ENCODE peak calls at places on chromosome 4, in four cellular contexts. Q is right lobe of liver, K is adrenal gland, S is HCT116. X is an unnamed sample. For H3K27me3, the result is how much of the 10 kb centered on the place peaks cover.

GRCh38 chr4:181350578-181351420 is 892.4 kb upstream of the TENM3 start:
- DNase-seq in Q (no peak), K (no peak), S (no peak), X (no peak)

GRCh38 chr4:78293841-78294301 is 236.7 kb downstream of the FRAS1 start:
- DNase-seq in Q (no peak), K (no peak), S (no peak), X (no peak)

GRCh38 chr4:173520921-173521473 is 9.0 kb downstream of the HAND2 start:
- DNase-seq in Q (no peak), K (no peak), S (no peak), X (no peak)

GRCh38 chr4:47831026-47831689 is 6.7 kb downstream of the CORIN start:
- DNase-seq in Q (no peak), K (no peak), S (no peak), X (peak)

GRCh38 chr4:174702974-174703478 is 126.0 kb downstream of the GLRA3 start:
- DNase-seq in Q (no peak), K (no peak), S (no peak), X (no peak)

GRCh38 chr4:85956296-85956955 is 403.4 kb downstream of the MAPK10 start:
- DNase-seq in Q (no peak), K (no peak), S (no peak), X (no peak)

GRCh38 chr4:3788366-3788660 is 22.1 kb downstream of the ADRA2C start:
- DNase-seq in Q (no peak), K (no peak), S (no peak), X (no peak)

GRCh38 chr4:153205757-153206156 is 1.5 kb downstream of the TRIM2 start:
- DNase-seq in Q (no peak), K (no peak), S (peak), X (no peak)

GRCh38 chr4:7642764-7643495 is 208.2 kb upstream of the PSAPL1 start:
- DNase-seq in Q (no peak), K (no peak), S (no peak), X (no peak)

GRCh38 chr4:87555751-87556619 is 26.8 kb upstream of the SPARCL1 start:
- DNase-seq in Q (no peak), K (peak), S (no peak), X (no peak)

GRCh38 chr4:102438873-102439614 is 62.1 kb upstream of the NFKB1 start:
- DNase-seq in Q (no peak), K (peak), S (no peak), X (no peak)

GRCh38 chr4:159757471-159757870 is 654.6 kb downstream of the RAPGEF2 start:
- DNase-seq in Q (no peak), K (no peak), S (no peak), X (no peak)

GRCh38 chr4:159762672-159763071 is 659.8 kb downstream of the RAPGEF2 start:
- DNase-seq in Q (no peak), K (no peak), S (no peak), X (no peak)

DNA sequence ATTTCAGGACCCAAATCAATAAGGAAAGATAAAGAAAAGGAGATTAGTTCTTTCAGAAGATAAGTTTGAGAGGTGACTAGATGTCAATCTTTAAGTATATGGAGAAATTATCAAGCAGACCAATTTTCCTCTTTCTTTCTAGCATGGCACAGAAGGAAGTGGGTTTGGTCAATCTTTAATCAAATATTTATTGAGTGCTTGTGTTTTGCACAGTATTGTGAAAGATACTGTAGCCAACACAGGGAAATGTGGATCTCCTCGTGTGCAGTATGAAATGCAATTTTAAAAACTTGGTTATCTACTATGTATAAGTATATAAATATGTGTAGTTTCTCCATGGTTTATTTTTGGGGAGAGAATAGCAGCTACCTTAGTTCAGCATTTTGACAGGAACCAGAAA is 655.2 kb downstream of the RAPGEF2 start:
- DNase-seq in Q (no peak), K (no peak), S (no peak), X (no peak)
- TF ChIP-seq POLR2A in Q (no peak), K (no peak), S (no peak), X (no peak)

GRCh38 chr4:46386570-46386969 is 3.4 kb downstream of the GABRA2 start:
- DNase-seq in Q (no peak), K (no peak), S (no peak), X (no peak)
- H3K27me3 ChIP-seq in Q (under half), K (under half), S (under half), X (under half)

GRCh38 chr4:53377319-53378170 is at the start of gene FIP1L1:
- DNase-seq in Q (peak), K (peak), S (peak), X (peak)
- TF ChIP-seq POLR2A in Q (peak), K (peak), S (peak), X (no peak)

DNA sequence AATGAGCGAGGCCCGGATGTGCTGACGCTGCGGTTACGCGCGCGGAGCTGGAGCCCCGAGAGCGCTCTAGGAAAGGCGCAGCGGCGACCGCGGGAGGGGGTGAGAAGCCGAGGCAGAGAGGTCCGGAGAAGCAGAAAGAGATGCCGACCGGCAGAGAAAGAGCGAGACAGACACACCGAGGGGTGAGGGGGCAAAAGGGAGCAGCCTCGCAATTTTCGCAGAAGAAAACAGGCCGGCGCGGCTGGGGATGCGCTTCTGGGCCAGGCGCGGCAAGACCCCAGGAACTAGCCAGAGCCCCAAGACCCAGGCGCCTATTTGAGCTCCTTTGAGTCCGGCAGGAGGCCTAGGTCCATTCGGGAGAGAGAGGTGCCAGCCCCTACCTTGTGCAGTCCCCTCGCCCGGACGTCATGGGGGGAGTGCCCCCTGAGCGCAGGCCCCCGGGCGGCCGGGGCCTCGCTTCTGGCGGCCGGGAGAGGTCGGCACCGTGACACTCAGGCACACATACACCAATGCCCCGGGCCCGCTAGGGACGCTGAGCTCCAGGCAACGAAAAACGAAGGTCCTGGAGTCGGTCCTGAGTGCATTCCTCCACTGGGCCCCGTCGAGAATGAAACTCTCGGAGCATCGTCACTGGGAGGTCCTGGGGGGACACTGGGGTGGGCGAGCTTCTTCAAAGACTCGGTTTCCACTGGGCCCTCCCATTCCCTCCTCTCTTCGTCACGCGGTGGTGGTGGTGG is 13.3 kb downstream of the HMX1 start:
- DNase-seq in Q (no peak), K (no peak), S (no peak), X (peak)
- H3K27me3 ChIP-seq in Q (under half), K (half or more), S (under half), X (half or more)

DNA sequence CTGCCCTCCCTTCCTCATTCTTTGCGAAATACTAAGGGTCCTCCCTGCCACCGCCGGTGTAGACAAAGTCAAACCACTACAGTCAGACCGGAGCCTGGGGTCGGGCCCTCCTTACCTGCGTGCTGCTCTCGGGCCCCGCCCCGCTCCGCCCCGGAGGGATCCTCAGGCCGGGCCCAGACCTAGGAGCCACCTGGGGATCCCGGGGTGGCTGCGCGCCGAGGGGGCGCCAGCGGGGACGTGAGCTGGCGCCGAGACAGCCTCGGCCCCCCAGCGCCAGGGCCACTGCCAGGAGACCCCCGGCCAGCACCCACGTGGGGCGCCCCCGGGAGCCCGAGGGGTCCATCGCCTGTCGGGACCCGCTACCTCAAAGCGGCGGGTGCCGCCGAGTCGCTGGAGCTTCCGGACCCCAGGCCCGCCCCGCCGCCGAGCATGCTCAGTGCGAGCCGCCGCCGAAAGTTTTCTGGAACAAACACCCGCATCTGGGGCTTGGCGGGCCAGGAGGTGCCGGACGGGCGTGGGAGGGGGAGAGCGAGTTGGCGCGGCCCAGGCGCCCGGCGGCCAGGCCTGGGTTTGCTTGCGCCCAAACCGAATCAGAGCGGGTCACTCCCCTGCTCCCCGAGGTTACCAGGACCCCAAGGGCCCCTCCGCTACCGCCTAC is at the start of gene EVC2:
- DNase-seq in Q (no peak), K (no peak), S (no peak), X (peak)
- TF ChIP-seq POLR2A in Q (no peak), K (no peak), S (no peak), X (no peak)

GRCh38 chr4:45578874-45579273 is 545.0 kb downstream of the GABRG1 start:
- DNase-seq in Q (no peak), K (no peak), S (no peak), X (no peak)
- H3K27me3 ChIP-seq in Q (under half), K (under half), S (under half), X (under half)

GRCh38 chr4:38664704-38665401 is 854 bp downstream of the KLF3 start:
- DNase-seq in Q (peak), K (peak), S (no peak), X (peak)

GRCh38 chr4:38668203-38668602 is 4.2 kb downstream of the KLF3 start:
- DNase-seq in Q (no peak), K (no peak), S (no peak), X (no peak)

GRCh38 chr4:38665846-38666490 is 2.0 kb downstream of the KLF3 start:
- DNase-seq in Q (no peak), K (no peak), S (no peak), X (no peak)

GRCh38 chr4:38669233-38669632 is 5.2 kb downstream of the KLF3 start:
- DNase-seq in Q (no peak), K (no peak), S (no peak), X (no peak)

DNA sequence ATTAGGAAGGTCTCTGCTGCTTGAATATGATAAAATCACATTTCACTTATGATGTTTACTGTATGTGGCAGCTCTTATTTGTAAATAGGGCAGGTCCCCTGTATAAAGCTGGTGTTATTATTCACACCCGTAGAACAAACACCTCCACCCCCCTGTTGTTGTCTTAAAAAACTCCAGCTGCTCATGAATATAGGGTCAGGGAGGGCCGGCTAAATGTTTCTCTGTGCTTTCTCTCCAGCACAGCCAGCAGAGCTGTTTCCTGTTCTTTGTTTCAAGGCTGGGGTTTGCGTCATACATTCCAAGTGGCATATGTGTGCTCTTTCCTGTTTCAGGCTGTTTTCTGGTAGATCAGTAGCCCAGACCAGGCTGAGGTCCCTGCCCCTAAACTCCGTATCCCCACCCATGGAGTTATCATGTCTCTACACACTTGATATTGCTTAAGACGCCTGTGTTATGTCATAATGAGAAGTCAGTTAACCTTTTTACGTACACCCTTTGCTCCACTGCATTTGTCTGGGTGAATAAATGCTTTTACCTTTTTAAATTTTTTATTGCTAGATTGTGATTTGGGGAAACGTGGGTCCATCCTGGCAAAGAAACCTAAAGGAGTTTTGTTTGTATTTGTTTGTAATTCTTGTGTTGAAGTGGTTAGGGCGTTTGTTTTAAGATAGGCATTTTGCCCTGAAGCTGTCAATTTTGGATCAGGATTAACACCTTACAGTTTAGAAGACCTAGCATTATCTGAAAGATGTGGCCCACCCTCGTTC is 3.2 kb downstream of the KLF3 start:
- DNase-seq in Q (peak), K (peak), S (peak), X (peak)
- TF ChIP-seq POLR2A in Q (peak), K (peak), S (peak), X (peak)

GRCh38 chr4:110629214-110629754 is 6.4 kb upstream of the PITX2 start:
- DNase-seq in Q (no peak), K (no peak), S (no peak), X (no peak)
- H3K27me3 ChIP-seq in Q (under half), K (half or more), S (under half), X (half or more)

GRCh38 chr4:184843984-184844554 is 18.3 kb upstream of the ACSL1 start:
- DNase-seq in Q (no peak), K (no peak), S (no peak), X (no peak)
- TF ChIP-seq POLR2A in Q (no peak), K (no peak), S (no peak), X (no peak)

GRCh38 chr4:8687083-8687482 is 94.5 kb downstream of the CPZ start:
- DNase-seq in Q (no peak), K (no peak), S (no peak), X (no peak)

GRCh38 chr4:8688041-8688907 is 95.7 kb downstream of the CPZ start:
- DNase-seq in Q (no peak), K (no peak), S (peak), X (no peak)

GRCh38 chr4:8690216-8690786 is 97.7 kb downstream of the CPZ start:
- DNase-seq in Q (peak), K (peak), S (no peak), X (no peak)

GRCh38 chr4:8689741-8690140 is 97.2 kb downstream of the CPZ start:
- DNase-seq in Q (peak), K (peak), S (no peak), X (no peak)

DNA sequence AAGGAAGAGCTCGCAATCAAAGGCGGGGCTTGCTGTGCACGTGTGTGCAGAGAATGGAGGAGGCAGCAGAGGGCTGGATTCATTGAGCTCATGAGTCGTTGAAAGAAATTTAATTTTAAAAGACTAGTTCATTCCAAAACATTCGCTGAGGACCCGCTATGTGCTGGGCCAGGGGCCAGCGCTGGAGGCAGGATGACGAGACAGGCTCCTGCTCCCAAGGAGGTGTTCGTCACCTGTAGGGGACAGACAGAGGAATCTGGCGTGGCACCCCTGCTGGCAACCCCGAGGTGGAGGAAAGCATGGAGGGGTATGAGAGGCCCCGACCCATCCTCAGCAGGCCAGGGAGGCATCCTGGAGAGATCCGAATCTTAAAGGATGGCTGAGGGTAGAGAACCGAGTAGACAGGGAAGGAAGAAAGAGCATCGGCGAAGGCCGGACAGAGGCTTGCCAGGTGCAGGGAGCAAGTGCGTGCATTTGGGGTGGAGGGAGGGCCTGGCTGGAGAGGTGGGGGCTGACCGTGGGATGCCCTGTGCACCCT is 96.4 kb downstream of the CPZ start:
- DNase-seq in Q (no peak), K (peak), S (no peak), X (no peak)
- H3K27me3 ChIP-seq in Q (under half), K (under half), S (under half), X (under half)